ENCODE peak calls at places on chromosomes 6 and 20, in four cellular contexts. K is K562, U is H1, S is HepG2. G is an unnamed sample.

GRCh38 chr20:64030371-64031134 is 5.4 kb upstream of the C20orf204 start:
- DNase-seq in S (no peak), U (no peak), K (no peak), G (no peak)

GRCh38 chr6:145809211-145809610 is 5.4 kb downstream of the FBXO30 start:
- DNase-seq in U (no peak), S (no peak), K (no peak), G (no peak)

GRCh38 chr6:86511962-86512361 is 425.4 kb upstream of the HTR1E start:
- DNase-seq in S (no peak), U (no peak), K (no peak), G (no peak)

GRCh38 chr6:169800116-169800667 is 48.8 kb downstream of the ERMARD start:
- DNase-seq in S (peak), U (peak), K (no peak), G (no peak)

GRCh38 chr6:135522975-135523692 is 25.6 kb upstream of the AHI1 start:
- DNase-seq in S (peak), K (peak), U (no peak), G (no peak)

GRCh38 chr6:38131527-38131965 is 312.0 kb downstream of the ZFAND3 start:
- DNase-seq in S (no peak), U (no peak), K (no peak), G (no peak)

GRCh38 chr6:44733868-44734267 is 346.4 kb downstream of the CDC5L start:
- DNase-seq in K (no peak), U (no peak), S (no peak), G (no peak)

GRCh38 chr6:23661549-23661948 is 464.5 kb upstream of the NRSN1 start:
- DNase-seq in U (no peak), S (no peak), K (no peak), G (no peak)

GRCh38 chr6:36235309-36235708 is 34.6 kb upstream of the PNPLA1 start:
- DNase-seq in U (no peak), S (no peak), K (no peak), G (no peak)

GRCh38 chr6:85460154-85460950 is 10.5 kb downstream of the NT5E start:
- DNase-seq in S (no peak), K (no peak), U (no peak), G (no peak)

GRCh38 chr6:35415065-35415880 is 36.9 kb upstream of the FANCE start:
- DNase-seq in U (no peak), S (peak), K (peak), G (no peak)

GRCh38 chr6:23282243-23283021 is 713.1 kb downstream of the HDGFL1 start:
- DNase-seq in U (no peak), K (no peak), S (no peak), G (no peak)

GRCh38 chr20:41249371-41249770 is 68.2 kb downstream of the ZHX3 start:
- DNase-seq in S (no peak), U (no peak), K (no peak), G (no peak)

GRCh38 chr6:75334266-75335040 is 49.9 kb upstream of the TMEM30A start:
- DNase-seq in U (peak), S (no peak), K (no peak), G (no peak)

GRCh38 chr20:22984611-22985010 is 50.5 kb upstream of the SSTR4 start:
- DNase-seq in K (no peak), S (no peak), U (no peak), G (no peak)

GRCh38 chr20:63100926-63101699 is 94.3 kb upstream of the BHLHE23 start:
- DNase-seq in S (no peak), U (peak), K (no peak), G (no peak)

GRCh38 chr20:40687384-40688128 is 1.5 kb downstream of the MAFB start:
- DNase-seq in U (peak), S (no peak), K (no peak), G (no peak)

GRCh38 chr6:39021779-39022178 is 26.8 kb upstream of the GLP1R start:
- DNase-seq in K (no peak), S (no peak), U (no peak), G (no peak)

GRCh38 chr6:45653117-45653883 is 275.6 kb upstream of the SUPT3H start:
- DNase-seq in K (no peak), U (no peak), S (no peak), G (no peak)

GRCh38 chr6:42165016-42165415 is 8.1 kb upstream of the GUCA1A start:
- DNase-seq in K (no peak), U (no peak), S (no peak), G (no peak)

GRCh38 chr6:72740135-72740534 is 118.3 kb downstream of the KCNQ5 start:
- DNase-seq in K (no peak), S (no peak), U (no peak), G (peak)

GRCh38 chr6:101597711-101598110 is 204.2 kb downstream of the GRIK2 start:
- DNase-seq in S (no peak), U (no peak), K (no peak), G (no peak)
- TF ChIP-seq ZNF274 in S (no peak), U (no peak), K (no peak), G (no peak)

GRCh38 chr20:44810391-44811149 is at the start of gene RIMS4:
- DNase-seq in U (peak), S (no peak), K (no peak), G (no peak)
- TF ChIP-seq GABPA in U (no peak), S (no peak), K (no peak), G (no peak)

GRCh38 chr20:58088105-58088504 is 140.3 kb downstream of the ANKRD60 start:
- DNase-seq in K (no peak), S (no peak), U (no peak), G (no peak)

GRCh38 chr20:58088625-58089024 is 139.8 kb downstream of the ANKRD60 start:
- DNase-seq in K (no peak), U (no peak), S (no peak), G (no peak)

GRCh38 chr20:58084966-58085365 is 143.5 kb downstream of the ANKRD60 start:
- DNase-seq in K (no peak), U (peak), S (no peak), G (no peak)

GRCh38 chr20:58086763-58087566 is 141.5 kb downstream of the ANKRD60 start:
- DNase-seq in K (peak), S (peak), U (peak), G (no peak)

DNA sequence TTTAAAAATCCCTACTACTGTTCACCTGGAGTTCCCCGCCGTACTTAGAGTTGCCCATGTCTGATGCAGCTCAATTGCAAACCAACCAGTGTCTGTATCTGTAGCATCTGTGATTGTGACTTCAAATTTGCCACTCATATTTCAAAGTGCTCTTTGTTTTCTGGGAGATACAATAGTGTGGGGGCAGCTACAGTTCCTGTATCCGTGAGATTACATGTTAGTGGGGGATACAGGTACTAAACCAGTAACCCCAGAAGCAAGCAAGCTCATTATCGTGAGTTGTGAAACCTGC is 140.9 kb downstream of the ANKRD60 start:
- DNase-seq in S (no peak), K (no peak), U (no peak), G (no peak)
- TF ChIP-seq ZNF274 in S (no peak), K (no peak), U (no peak), G (no peak)

DNA sequence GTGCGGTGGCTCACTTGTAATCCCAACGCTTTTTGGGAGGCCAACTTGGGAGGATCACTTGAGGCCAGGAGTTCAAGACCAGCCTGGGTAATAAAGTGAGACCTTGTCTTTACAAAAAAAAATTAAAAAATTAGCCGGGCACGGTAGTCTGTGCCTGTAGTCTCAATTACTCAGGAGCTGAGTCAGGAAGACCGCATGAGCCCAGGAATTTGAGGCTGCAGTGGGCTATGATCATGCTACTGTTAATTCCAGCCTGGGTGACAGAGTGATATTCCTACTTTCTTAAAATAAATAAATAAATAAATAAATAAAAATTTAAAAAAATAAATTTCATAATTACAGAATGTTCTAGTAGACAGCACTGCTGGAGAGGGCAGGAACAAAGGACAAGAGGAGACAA is 62.4 kb downstream of the DST start:
- DNase-seq in S (no peak), K (no peak), U (no peak), G (no peak)
- TF ChIP-seq GABPA in S (no peak), K (no peak), U (no peak), G (no peak)

GRCh38 chr20:49999329-49999728 is 16.5 kb downstream of the SNAI1 start:
- DNase-seq in S (no peak), K (no peak), U (no peak), G (peak)
- TF ChIP-seq ZNF274 in S (no peak), K (no peak), U (no peak), G (no peak)

DNA sequence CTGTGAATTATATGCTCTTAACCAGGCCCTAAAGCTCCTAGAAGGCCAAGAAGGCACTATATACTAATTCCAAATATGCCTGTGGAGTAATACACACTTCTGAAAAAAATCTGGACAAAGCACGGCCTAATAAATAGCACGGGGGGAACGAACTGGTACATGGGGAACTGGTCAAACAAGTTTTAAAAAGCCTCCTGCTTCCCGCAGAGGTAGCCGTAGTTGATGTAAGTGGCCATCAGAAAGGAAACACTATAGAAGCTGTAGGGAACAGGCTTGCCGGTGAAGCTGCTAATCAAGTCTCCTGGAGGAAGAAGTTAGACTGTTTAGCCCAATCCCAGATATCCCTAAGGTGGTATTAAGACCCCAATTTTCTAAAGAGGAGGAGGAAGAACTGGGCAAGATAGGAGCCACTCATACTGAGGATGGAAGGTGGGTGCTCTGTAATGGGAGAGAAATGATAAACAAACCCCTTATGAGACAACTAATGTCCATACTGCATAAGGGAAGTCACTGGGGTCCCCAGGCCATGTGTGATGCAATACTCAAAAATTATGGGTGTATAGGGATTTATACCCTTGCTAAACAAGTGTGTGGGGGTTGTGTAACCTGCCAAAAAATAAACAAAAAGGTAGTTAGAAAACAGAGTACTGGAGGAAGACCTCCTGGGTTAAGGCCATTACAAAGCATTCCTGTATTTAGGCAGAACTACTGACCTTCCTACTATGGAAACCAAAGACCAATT is 27.1 kb upstream of the ZNF318 start:
- DNase-seq in U (no peak), K (no peak), S (no peak), G (no peak)
- TF ChIP-seq GABPA in U (no peak), K (no peak), S (no peak), G (no peak)

GRCh38 chr20:11207749-11208502 is 534.1 kb upstream of the JAG1 start:
- DNase-seq in K (no peak), S (peak), U (no peak), G (no peak)
- TF ChIP-seq ZNF274 in K (no peak), S (no peak), U (no peak), G (no peak)

DNA sequence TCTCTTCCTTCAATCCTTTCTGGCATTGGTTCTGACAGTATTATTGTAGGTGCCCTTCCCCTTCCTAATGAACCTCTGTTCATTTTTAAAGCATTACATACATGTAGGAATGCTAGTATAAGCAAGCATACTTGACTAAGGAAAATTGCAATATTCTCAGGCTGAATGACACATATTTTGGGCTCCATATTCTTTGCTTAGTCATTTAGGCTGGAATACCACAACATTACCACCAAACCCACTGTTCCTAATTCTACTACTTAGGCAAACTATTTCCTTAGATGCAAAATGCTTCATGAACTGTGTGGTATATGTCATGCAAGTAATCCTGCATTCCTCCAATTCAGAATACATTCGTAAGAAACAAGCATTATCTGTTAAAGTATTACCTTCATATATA is 113.9 kb downstream of the PRDM1 start:
- DNase-seq in K (no peak), U (no peak), S (no peak), G (no peak)
- TF ChIP-seq GABPA in K (no peak), U (no peak), S (no peak), G (no peak)

GRCh38 chr6:90820436-90820835 is 233.6 kb upstream of the MAP3K7 start:
- DNase-seq in U (no peak), K (no peak), S (no peak), G (no peak)

GRCh38 chr6:90816764-90817163 is 229.9 kb upstream of the MAP3K7 start:
- DNase-seq in K (no peak), S (no peak), U (no peak), G (no peak)

GRCh38 chr6:90819483-90819882 is 232.6 kb upstream of the MAP3K7 start:
- DNase-seq in K (no peak), S (no peak), U (no peak), G (no peak)

DNA sequence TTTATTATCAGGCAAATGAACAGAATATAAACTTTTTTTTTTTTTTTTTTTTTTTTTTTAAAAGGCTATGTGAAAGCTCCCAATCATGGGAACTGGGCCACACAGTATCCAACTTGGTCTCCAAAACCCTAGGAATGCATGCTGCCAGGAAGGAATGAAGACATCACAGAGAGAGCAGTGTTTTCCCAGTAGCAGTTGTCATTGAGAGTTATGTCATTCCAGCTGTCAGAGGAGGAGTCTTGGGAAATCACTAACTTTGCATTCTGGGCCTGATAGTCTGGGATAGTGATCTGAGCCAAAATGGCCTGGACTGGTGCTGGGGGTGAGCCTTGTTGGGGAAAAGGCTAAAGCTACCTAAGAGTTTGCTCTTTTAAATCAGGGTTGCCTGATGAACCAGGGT is 231.3 kb upstream of the MAP3K7 start:
- DNase-seq in S (no peak), K (no peak), U (no peak), G (no peak)
- TF ChIP-seq ZNF274 in S (no peak), K (no peak), U (no peak), G (no peak)

DNA sequence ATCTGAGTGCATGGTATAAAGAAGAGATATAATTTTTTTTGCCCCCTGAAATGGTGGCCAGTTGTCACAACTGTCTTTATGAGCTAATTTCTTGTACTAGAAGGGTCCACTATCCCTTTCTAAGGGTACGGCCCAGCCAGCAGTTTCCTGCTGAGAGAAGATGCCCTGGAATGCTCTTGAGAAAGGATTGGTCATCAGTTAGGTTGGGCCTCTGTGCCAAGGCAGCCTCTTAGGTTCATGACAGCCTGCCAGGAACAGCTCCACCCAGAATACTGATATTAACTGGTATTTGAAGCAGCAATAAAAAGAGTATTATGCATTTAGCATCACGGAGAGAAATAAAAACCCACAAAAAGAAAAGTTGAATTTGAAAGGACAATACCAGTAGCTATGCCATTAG is 9.0 kb upstream of the HINT3 start:
- DNase-seq in U (no peak), K (no peak), S (no peak), G (no peak)
- TF ChIP-seq GABPA in U (no peak), K (no peak), S (no peak), G (no peak)